ENCODE peak calls at places on chromosomes 1 and 21, in six cellular contexts. J is hepatocyte, T is SJSA1, K is GM12865, R is neuronal stem cell, B is adrenal gland. H is an unnamed sample.
A peak's percentile ranks its signal among the peaks of the same experiment; 100 is the strongest.

GRCh38 chr1:43463461-43463860 is 9.7 kb upstream of the HYI start:
- DNase-seq in R (no peak), B (no peak), K (no peak), J (no peak), T (no peak), H (no peak)

GRCh38 chr1:208040714-208041393 is 129.9 kb upstream of the CD34 start:
- DNase-seq in K (no peak), R (peak; percentile 15), B (no peak), J (no peak), T (no peak), H (no peak)

GRCh38 chr1:215824245-215824644 is 257.1 kb downstream of the KCTD3 start:
- DNase-seq in B (no peak), T (no peak), J (peak; percentile 3), K (peak; percentile 1), R (no peak), H (no peak)

GRCh38 chr1:117150316-117150715 is 28.8 kb upstream of the TRIM45 start:
- DNase-seq in R (no peak), J (no peak), B (no peak), T (no peak), K (no peak), H (no peak)

GRCh38 chr1:218815076-218815475 is 358.6 kb upstream of the LYPLAL1 start:
- DNase-seq in R (no peak), B (no peak), T (no peak), J (no peak), K (no peak), H (no peak)

GRCh38 chr1:183652547-183653467 is at the start of gene APOBEC4:
- DNase-seq in R (no peak), B (no peak), T (no peak), J (peak; percentile 73), K (peak; percentile 62), H (no peak)

GRCh38 chr1:39326836-39327235 is 122.3 kb downstream of the MACF1 start:
- DNase-seq in R (no peak), K (no peak), B (no peak), T (no peak), J (no peak), H (no peak)

GRCh38 chr1:91013302-91013701 is 8.5 kb downstream of the ZNF644 start:
- DNase-seq in J (no peak), K (no peak), T (no peak), B (no peak), R (no peak), H (no peak)

GRCh38 chr1:206708882-206709281 is 24.2 kb downstream of the MAPKAPK2 start:
- DNase-seq in K (no peak), R (no peak), B (no peak), J (no peak), T (no peak), H (no peak)

GRCh38 chr1:240831191-240831631 is 219.3 kb upstream of the GREM2 start:
- DNase-seq in K (no peak), J (no peak), R (no peak), T (no peak), B (no peak), H (no peak)
- H3K4me3 ChIP-seq in K (no peak overlapping the region), J (no peak overlapping the region), R (no peak overlapping the region), T (no peak overlapping the region), B (no peak overlapping the region), H (no peak overlapping the region)

GRCh38 chr1:156706647-156707008 is 1.2 kb upstream of the CRABP2 start:
- DNase-seq in K (no peak), J (peak; percentile 87), R (peak; percentile 78), T (no peak), B (peak; percentile 74), H (no peak)
- H3K4me3 ChIP-seq in K (peak overlapping the region; percentile 50), J (peak overlapping the region; percentile 51), R (peak overlapping the region; percentile 72), T (no peak overlapping the region), B (peak overlapping the region; percentile 59), H (peak overlapping the region; percentile 62)

GRCh38 chr1:201276891-201277290 is 6.4 kb upstream of the PKP1 start:
- DNase-seq in J (no peak), K (no peak), T (no peak), B (no peak), R (no peak), H (no peak)

GRCh38 chr1:201277441-201277840 is 5.9 kb upstream of the PKP1 start:
- DNase-seq in J (no peak), R (no peak), B (no peak), T (no peak), K (no peak), H (no peak)

GRCh38 chr1:201280884-201281283 is 2.4 kb upstream of the PKP1 start:
- DNase-seq in T (no peak), K (no peak), B (no peak), R (no peak), J (no peak), H (no peak)

GRCh38 chr1:201281573-201281972 is 1.7 kb upstream of the PKP1 start:
- DNase-seq in J (no peak), R (no peak), B (no peak), K (no peak), T (no peak), H (no peak)

DNA sequence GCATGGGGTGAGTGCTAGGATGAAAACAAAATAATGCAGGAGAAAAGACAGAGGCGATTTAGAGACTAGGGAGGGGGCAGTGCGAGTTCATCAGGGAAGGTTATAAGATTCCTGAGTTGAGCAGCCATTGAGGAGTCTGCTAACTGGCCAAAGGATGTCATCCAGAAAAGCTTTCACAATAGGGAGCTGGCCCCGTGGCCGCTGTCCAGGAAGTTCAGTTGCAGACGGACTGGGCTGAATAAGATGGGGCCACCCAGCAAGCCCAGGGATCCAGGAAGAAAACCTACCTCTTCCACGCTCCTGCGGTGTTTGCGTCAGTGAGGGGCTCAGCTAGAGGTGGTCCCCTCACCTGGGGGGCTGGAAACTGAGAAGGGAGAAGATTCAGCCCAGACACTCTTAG is 4.0 kb upstream of the PKP1 start:
- DNase-seq in B (no peak), K (no peak), J (no peak), T (no peak), R (no peak), H (no peak)
- H3K4me3 ChIP-seq in B (no peak overlapping the region), K (no peak overlapping the region), J (no peak overlapping the region), T (no peak overlapping the region), R (no peak overlapping the region), H (no peak overlapping the region)

GRCh38 chr21:31142600-31142999 is 104.3 kb upstream of the KRTAP19-8 start:
- DNase-seq in R (no peak), T (no peak), B (no peak), J (no peak), K (peak; percentile 33), H (no peak)
- H3K4me3 ChIP-seq in R (peak overlapping the region; percentile 5), T (no peak overlapping the region), B (no peak overlapping the region), J (no peak overlapping the region), K (no peak overlapping the region), H (no peak overlapping the region)

GRCh38 chr1:59434336-59434735 is 137.4 kb downstream of the FGGY start:
- DNase-seq in R (no peak), T (peak; percentile 92), K (no peak), B (no peak), J (no peak), H (no peak)
- H3K4me3 ChIP-seq in R (no peak overlapping the region), T (no peak overlapping the region), K (no peak overlapping the region), B (no peak overlapping the region), J (no peak overlapping the region), H (no peak overlapping the region)

GRCh38 chr1:31955917-31956736 is 18.0 kb upstream of the PTP4A2 start:
- DNase-seq in K (peak; percentile 97), J (peak; percentile 96), B (peak; percentile 93), T (peak; percentile 95), R (no peak), H (peak; percentile 44)
- H3K4me3 ChIP-seq in K (peak overlapping the region; percentile 15), J (no peak overlapping the region), B (no peak overlapping the region), T (no peak overlapping the region), R (no peak overlapping the region), H (no peak overlapping the region)

DNA sequence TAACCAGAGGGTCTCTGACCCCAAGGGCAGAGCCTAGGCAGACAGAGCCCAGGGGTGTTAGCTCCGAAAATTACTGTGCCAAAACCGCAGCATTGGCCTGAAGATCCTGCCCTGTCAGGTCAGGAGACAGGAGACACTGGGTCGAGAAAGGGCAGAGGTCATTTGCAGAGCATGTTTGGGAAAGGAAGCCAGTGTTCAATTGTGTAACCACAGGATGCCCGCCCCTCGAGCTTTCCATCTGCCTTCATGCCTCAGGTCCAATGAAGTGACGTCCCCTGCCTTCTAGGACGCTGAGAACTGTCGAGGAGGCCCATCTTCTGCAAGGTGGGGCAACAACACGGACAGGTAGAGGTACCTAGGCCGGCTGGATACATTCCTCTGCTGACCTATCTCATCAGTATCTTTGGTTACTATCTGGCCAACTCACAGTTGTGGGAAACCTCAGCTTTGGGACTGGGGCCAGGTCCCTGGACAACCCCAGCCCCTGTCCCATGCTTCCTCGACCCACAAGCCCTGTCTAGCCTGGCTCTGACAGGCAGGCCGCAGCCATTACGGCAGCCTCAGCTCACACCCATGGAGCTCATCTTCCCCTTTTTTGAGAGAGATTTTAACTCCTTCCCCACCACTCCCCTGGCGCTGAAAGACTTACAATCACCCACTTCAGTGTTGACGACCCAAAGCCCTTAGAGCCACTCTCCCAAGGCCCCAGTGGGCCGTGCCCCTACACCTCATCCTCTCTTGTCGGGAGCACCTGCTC is 1.3 kb downstream of the ARL8A start:
- DNase-seq in R (no peak), B (peak; percentile 70), T (no peak), J (peak; percentile 19), K (peak; percentile 36), H (no peak)
- H3K4me3 ChIP-seq in R (peak overlapping the region; percentile 98), B (peak overlapping the region; percentile 96), T (peak overlapping the region; percentile 99), J (peak overlapping the region; percentile 63), K (peak overlapping the region; percentile 97), H (peak overlapping the region; percentile 77)

GRCh38 chr1:46983825-46984586 is 39.5 kb upstream of the CYP4X1 start:
- DNase-seq in T (no peak), K (no peak), R (no peak), J (no peak), B (no peak), H (no peak)

DNA sequence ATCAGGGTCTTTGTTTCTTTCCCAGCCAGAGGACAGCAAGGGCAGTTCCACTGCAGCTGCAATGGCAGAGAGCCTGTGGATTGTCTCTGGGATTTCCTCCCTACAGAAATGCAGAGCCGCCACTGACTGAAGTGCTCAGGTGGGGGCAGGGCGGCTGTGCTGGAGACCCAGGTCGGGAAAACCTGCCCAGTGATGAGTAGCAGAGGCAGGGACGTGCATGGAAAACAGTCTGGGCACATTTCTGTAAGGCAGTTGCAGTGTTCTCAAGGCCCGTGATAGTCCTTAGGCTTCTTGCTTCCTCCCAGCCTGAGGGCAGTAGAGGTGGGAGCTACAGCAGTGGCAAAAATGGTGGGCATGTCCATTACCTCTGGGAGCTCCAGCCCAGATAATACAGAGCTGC is 40.1 kb upstream of the CYP4X1 start:
- DNase-seq in B (no peak), J (no peak), T (no peak), K (no peak), R (no peak), H (no peak)
- H3K4me3 ChIP-seq in B (no peak overlapping the region), J (no peak overlapping the region), T (no peak overlapping the region), K (no peak overlapping the region), R (no peak overlapping the region), H (no peak overlapping the region)